ENCODE peak calls at places on chromosomes 4 and X, in five cellular contexts. B is breast epithelium, K is cardiac muscle cell, W is IMR-90, M is tibial nerve. I is an unnamed sample.

GRCh38 chrX:989959-990510 is 222.4 kb downstream of the CRLF2 start:
- DNase-seq in B (no peak), W (peak), K (peak), M (peak), I (peak)

GRCh38 chr4:62455871-62456270 is 1255.7 kb downstream of the ADGRL3 start:
- DNase-seq in W (no peak), K (no peak), B (no peak), M (no peak), I (no peak)

GRCh38 chr4:5619913-5620625 is 88.3 kb downstream of the EVC2 start:
- DNase-seq in W (no peak), K (peak), M (no peak), B (no peak), I (no peak)

GRCh38 chr4:103075435-103075893 is 1.1 kb downstream of the SLC9B2 start:
- DNase-seq in M (no peak), B (no peak), K (peak), W (peak), I (no peak)

GRCh38 chrX:54928876-54929275 is 8.3 kb downstream of the TRO start:
- DNase-seq in W (no peak), M (no peak), K (no peak), B (no peak), I (no peak)

GRCh38 chrX:17547658-17548057 is 172.7 kb downstream of the NHS start:
- DNase-seq in K (peak), W (peak), M (no peak), B (no peak), I (no peak)

GRCh38 chrX:42770566-42770965 is 7.4 kb downstream of the PPP1R2C start:
- DNase-seq in W (no peak), B (no peak), M (no peak), K (no peak), I (no peak)

GRCh38 chr4:42329421-42329820 is 67.9 kb upstream of the SHISA3 start:
- DNase-seq in M (no peak), B (no peak), W (no peak), K (no peak), I (no peak)

GRCh38 chrX:41722220-41722619 is 1.8 kb upstream of the GPR82 start:
- DNase-seq in M (no peak), K (no peak), W (no peak), B (no peak), I (no peak)

GRCh38 chrX:41718481-41719245 is 5.3 kb upstream of the GPR82 start:
- DNase-seq in B (no peak), K (no peak), M (no peak), W (no peak), I (no peak)

GRCh38 chrX:41722816-41723215 is 1.2 kb upstream of the GPR82 start:
- DNase-seq in K (peak), W (peak), M (no peak), B (no peak), I (no peak)

GRCh38 chrX:41721590-41721989 is 2.4 kb upstream of the GPR82 start:
- DNase-seq in M (no peak), W (no peak), K (no peak), B (no peak), I (no peak)

GRCh38 chrX:41720125-41720780 is 3.7 kb upstream of the GPR82 start:
- DNase-seq in M (no peak), K (peak), W (peak), B (no peak), I (no peak)
- H3K27ac ChIP-seq in M (no peak), K (no peak), W (no peak), B (no peak), I (no peak)

GRCh38 chr4:67927251-67927650 is 36.0 kb downstream of the TMPRSS11A start:
- DNase-seq in W (no peak), K (no peak), M (no peak), B (no peak), I (no peak)

GRCh38 chr4:67931256-67931655 is 32.0 kb downstream of the TMPRSS11A start:
- DNase-seq in W (no peak), B (no peak), M (no peak), K (no peak), I (no peak)

GRCh38 chr4:67926485-67926884 is 36.8 kb downstream of the TMPRSS11A start:
- DNase-seq in B (no peak), M (no peak), K (no peak), W (no peak), I (no peak)

GRCh38 chr4:67929447-67929846 is 33.8 kb downstream of the TMPRSS11A start:
- DNase-seq in K (no peak), B (no peak), M (no peak), W (peak), I (no peak)

DNA sequence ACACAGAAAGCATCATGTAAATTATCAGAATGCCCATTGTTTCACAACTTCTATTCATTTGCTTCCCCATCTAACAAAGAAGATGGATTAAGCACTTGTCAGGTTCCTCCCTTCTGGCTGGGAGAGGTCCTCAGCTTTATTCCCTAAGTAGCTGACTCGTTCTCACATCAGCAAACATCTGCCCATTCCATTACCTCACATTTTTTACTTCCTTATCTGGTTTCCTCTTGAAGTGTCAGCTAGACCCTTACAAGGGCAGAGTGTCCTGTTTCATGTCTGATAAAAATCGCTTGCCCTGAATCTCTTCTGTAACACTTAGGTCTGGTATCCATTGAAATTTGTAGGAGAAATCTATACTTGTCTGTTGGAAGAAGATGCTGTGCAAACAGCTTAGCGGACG is 34.7 kb downstream of the TMPRSS11A start:
- DNase-seq in M (no peak), B (no peak), K (no peak), W (no peak), I (no peak)
- H3K27ac ChIP-seq in M (no peak), B (no peak), K (no peak), W (no peak), I (no peak)

GRCh38 chr4:11635336-11635735 is 206.6 kb upstream of the HS3ST1 start:
- DNase-seq in B (no peak), W (peak), M (no peak), K (peak), I (no peak)
- H3K27ac ChIP-seq in B (no peak), W (peak), M (no peak), K (no peak), I (no peak)

GRCh38 chr4:152024881-152025280 is 264.1 kb upstream of the GATB start:
- DNase-seq in K (no peak), B (no peak), M (no peak), W (no peak), I (no peak)

GRCh38 chr4:152028131-152028530 is 267.3 kb upstream of the GATB start:
- DNase-seq in W (no peak), K (no peak), B (no peak), M (no peak), I (no peak)

GRCh38 chr4:152021788-152022438 is 261.1 kb upstream of the GATB start:
- DNase-seq in B (no peak), W (no peak), K (no peak), M (peak), I (peak)

GRCh38 chr4:152020073-152020472 is 259.3 kb upstream of the GATB start:
- DNase-seq in B (no peak), W (no peak), K (no peak), M (no peak), I (no peak)

DNA sequence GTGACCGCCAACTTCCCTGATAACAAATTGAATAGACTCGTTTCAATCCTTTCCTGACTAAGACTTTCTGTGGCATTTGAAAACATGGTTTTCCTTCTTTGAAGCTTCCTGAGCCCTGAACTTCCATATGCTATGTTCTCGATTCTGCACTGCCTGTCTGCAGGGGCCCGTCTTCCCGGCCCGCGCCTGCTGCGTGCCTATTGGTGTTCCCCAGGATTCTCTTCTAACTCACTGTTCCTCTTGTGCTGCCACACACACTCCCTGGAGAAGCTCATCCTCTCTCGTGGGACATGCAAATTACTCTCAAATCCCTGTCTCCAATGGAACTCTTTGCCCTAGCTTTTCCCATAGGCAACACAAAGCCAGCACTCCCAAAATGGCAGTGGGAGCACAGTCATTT is 262.9 kb upstream of the GATB start:
- DNase-seq in B (no peak), W (no peak), M (no peak), K (no peak), I (no peak)
- H3K27ac ChIP-seq in B (no peak), W (no peak), M (peak), K (no peak), I (no peak)

GRCh38 chrX:45447995-45448394 is 247.3 kb upstream of the DIPK2B start:
- DNase-seq in B (no peak), K (no peak), W (no peak), M (no peak), I (no peak)

GRCh38 chrX:45449982-45450381 is 249.3 kb upstream of the DIPK2B start:
- DNase-seq in K (peak), B (no peak), W (no peak), M (no peak), I (no peak)

DNA sequence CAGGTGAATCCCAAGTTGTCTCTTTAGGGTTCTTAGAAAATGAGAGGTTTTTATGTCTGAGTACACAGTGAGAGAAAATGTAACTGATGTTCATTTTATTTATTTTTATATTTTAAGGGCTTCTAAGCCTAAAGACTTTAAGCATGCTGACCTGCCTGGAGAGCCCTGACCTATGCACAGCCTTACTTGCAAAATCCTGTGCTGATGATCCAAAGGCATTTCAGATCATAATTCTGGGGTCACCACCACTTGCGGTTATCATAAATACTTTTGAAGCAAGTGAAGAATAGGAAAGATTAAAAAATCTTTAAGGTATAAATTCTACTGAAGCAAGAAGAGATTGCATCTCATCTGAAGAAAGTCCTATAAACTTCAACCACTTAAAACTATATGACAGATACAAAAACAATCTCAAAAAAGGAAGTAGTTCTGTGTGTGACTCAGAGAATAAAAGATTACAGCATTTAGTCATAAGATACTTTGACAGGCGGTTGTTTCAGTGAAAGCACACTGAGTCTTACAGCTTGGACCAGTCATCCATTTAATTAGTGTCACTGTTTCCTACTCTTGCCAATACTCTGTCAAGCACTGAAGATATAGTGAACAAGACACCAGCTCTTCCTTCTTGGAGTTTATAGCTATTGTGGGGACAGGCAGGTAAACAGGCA is 245.2 kb upstream of the DIPK2B start:
- DNase-seq in K (peak), W (peak), M (no peak), B (no peak), I (no peak)
- H3K27ac ChIP-seq in K (no peak), W (no peak), M (no peak), B (no peak), I (no peak)

GRCh38 chr4:2072971-2073807 is 14.1 kb downstream of the NAT8L start:
- DNase-seq in B (no peak), M (no peak), K (no peak), W (no peak), I (no peak)
- H3K27ac ChIP-seq in B (no peak), M (no peak), K (no peak), W (no peak), I (peak)